ENCODE peak calls at places on chromosome 15, in nine cellular contexts. One of them, this sample, is unnamed.

GRCh38 chr15:84658080-84658787 is at the start of gene NMB:
- DNase-seq in choroid plexus epithelial cell: peak
- DNase-seq in cardiac fibroblast: peak
- DNase-seq in fibroblast of pulmonary artery: peak
- DNase-seq in heart left ventricle: peak
- DNase-seq in brain microvascular endothelial cell: peak
- DNase-seq in IMR-90: peak
- DNase-seq in fibroblast of the aortic adventitia: peak
- DNase-seq in kidney epithelial cell: no peak
- DNase-seq in this sample: peak

GRCh38 chr15:66234798-66235197 is 18.8 kb downstream of the MEGF11 start:
- DNase-seq in choroid plexus epithelial cell: no peak
- DNase-seq in cardiac fibroblast: no peak
- DNase-seq in fibroblast of pulmonary artery: no peak
- DNase-seq in heart left ventricle: no peak
- DNase-seq in brain microvascular endothelial cell: no peak
- DNase-seq in IMR-90: no peak
- DNase-seq in fibroblast of the aortic adventitia: no peak
- DNase-seq in kidney epithelial cell: no peak
- DNase-seq in this sample: no peak

GRCh38 chr15:31606942-31607497 is 280.4 kb downstream of the KLF13 start:
- DNase-seq in choroid plexus epithelial cell: no peak
- DNase-seq in cardiac fibroblast: no peak
- DNase-seq in fibroblast of pulmonary artery: no peak
- DNase-seq in heart left ventricle: no peak
- DNase-seq in brain microvascular endothelial cell: no peak
- DNase-seq in IMR-90: peak
- DNase-seq in fibroblast of the aortic adventitia: peak
- DNase-seq in kidney epithelial cell: no peak
- DNase-seq in this sample: peak

GRCh38 chr15:35605790-35606189 is 59.8 kb upstream of the DPH6 start:
- DNase-seq in choroid plexus epithelial cell: no peak
- DNase-seq in cardiac fibroblast: no peak
- DNase-seq in fibroblast of pulmonary artery: no peak
- DNase-seq in heart left ventricle: no peak
- DNase-seq in brain microvascular endothelial cell: no peak
- DNase-seq in IMR-90: no peak
- DNase-seq in fibroblast of the aortic adventitia: no peak
- DNase-seq in kidney epithelial cell: no peak
- DNase-seq in this sample: no peak

GRCh38 chr15:74906193-74906449 is 530 bp downstream of the FAM219B start:
- DNase-seq in choroid plexus epithelial cell: no peak
- DNase-seq in cardiac fibroblast: peak
- DNase-seq in fibroblast of pulmonary artery: peak
- DNase-seq in heart left ventricle: no peak
- DNase-seq in brain microvascular endothelial cell: peak
- DNase-seq in IMR-90: no peak
- DNase-seq in fibroblast of the aortic adventitia: peak
- DNase-seq in kidney epithelial cell: no peak
- DNase-seq in this sample: no peak

GRCh38 chr15:57526615-57527014 is 65.1 kb upstream of the MYZAP start:
- DNase-seq in choroid plexus epithelial cell: no peak
- DNase-seq in cardiac fibroblast: no peak
- DNase-seq in fibroblast of pulmonary artery: no peak
- DNase-seq in heart left ventricle: no peak
- DNase-seq in brain microvascular endothelial cell: no peak
- DNase-seq in IMR-90: no peak
- DNase-seq in fibroblast of the aortic adventitia: no peak
- DNase-seq in kidney epithelial cell: no peak
- DNase-seq in this sample: no peak

GRCh38 chr15:76983588-76984379 is 11.1 kb upstream of the PSTPIP1 start:
- DNase-seq in choroid plexus epithelial cell: peak
- DNase-seq in cardiac fibroblast: no peak
- DNase-seq in fibroblast of pulmonary artery: no peak
- DNase-seq in heart left ventricle: no peak
- DNase-seq in brain microvascular endothelial cell: no peak
- DNase-seq in IMR-90: no peak
- DNase-seq in fibroblast of the aortic adventitia: no peak
- DNase-seq in kidney epithelial cell: no peak
- DNase-seq in this sample: no peak

GRCh38 chr15:86973284-86973844 is 893.7 kb downstream of the AGBL1 start:
- DNase-seq in choroid plexus epithelial cell: no peak
- DNase-seq in cardiac fibroblast: no peak
- DNase-seq in fibroblast of pulmonary artery: no peak
- DNase-seq in heart left ventricle: no peak
- DNase-seq in brain microvascular endothelial cell: no peak
- DNase-seq in IMR-90: no peak
- DNase-seq in fibroblast of the aortic adventitia: no peak
- DNase-seq in kidney epithelial cell: no peak
- DNase-seq in this sample: no peak

GRCh38 chr15:81887913-81888312 is 157.9 kb downstream of the MEX3B start:
- DNase-seq in choroid plexus epithelial cell: peak
- DNase-seq in cardiac fibroblast: peak
- DNase-seq in fibroblast of pulmonary artery: peak
- DNase-seq in heart left ventricle: no peak
- DNase-seq in brain microvascular endothelial cell: peak
- DNase-seq in IMR-90: peak
- DNase-seq in fibroblast of the aortic adventitia: peak
- DNase-seq in kidney epithelial cell: no peak
- DNase-seq in this sample: peak

GRCh38 chr15:81890496-81890895 is 155.3 kb downstream of the MEX3B start:
- DNase-seq in choroid plexus epithelial cell: no peak
- DNase-seq in cardiac fibroblast: no peak
- DNase-seq in fibroblast of pulmonary artery: no peak
- DNase-seq in heart left ventricle: no peak
- DNase-seq in brain microvascular endothelial cell: no peak
- DNase-seq in IMR-90: no peak
- DNase-seq in fibroblast of the aortic adventitia: no peak
- DNase-seq in kidney epithelial cell: no peak
- DNase-seq in this sample: no peak

GRCh38 chr15:81886586-81886985 is 159.2 kb downstream of the MEX3B start:
- DNase-seq in choroid plexus epithelial cell: peak
- DNase-seq in cardiac fibroblast: peak
- DNase-seq in fibroblast of pulmonary artery: peak
- DNase-seq in heart left ventricle: no peak
- DNase-seq in brain microvascular endothelial cell: peak
- DNase-seq in IMR-90: peak
- DNase-seq in fibroblast of the aortic adventitia: no peak
- DNase-seq in kidney epithelial cell: no peak
- DNase-seq in this sample: no peak

GRCh38 chr15:81888748-81889479 is 156.9 kb downstream of the MEX3B start:
- DNase-seq in choroid plexus epithelial cell: peak
- DNase-seq in cardiac fibroblast: peak
- DNase-seq in fibroblast of pulmonary artery: peak
- DNase-seq in heart left ventricle: no peak
- DNase-seq in brain microvascular endothelial cell: peak
- DNase-seq in IMR-90: peak
- DNase-seq in fibroblast of the aortic adventitia: no peak
- DNase-seq in kidney epithelial cell: no peak
- DNase-seq in this sample: peak

DNA sequence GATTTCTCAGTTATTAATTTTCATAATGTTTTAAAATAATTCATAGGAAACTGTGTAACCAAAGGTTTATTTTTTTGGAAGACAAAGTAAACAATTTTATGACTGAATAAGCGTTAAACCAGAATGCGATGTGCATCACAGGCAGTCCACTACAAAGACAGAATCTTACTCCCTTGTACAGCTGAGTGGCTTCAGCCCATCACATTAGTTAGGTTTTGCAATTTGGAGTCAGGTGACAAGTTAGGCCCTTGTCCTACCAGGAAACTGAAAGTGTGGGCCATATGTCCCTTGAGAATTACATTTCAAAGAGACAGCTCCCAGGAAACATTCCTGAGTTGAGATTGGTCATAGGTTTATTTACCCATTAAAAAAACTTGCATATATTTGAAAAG is 156.3 kb downstream of the MEX3B start:
- DNase-seq in choroid plexus epithelial cell: no peak
- DNase-seq in cardiac fibroblast: peak
- DNase-seq in fibroblast of pulmonary artery: no peak
- DNase-seq in heart left ventricle: no peak
- DNase-seq in brain microvascular endothelial cell: no peak
- DNase-seq in IMR-90: peak
- DNase-seq in fibroblast of the aortic adventitia: no peak
- DNase-seq in kidney epithelial cell: no peak
- DNase-seq in this sample: no peak
- TF ChIP-seq CTCF in choroid plexus epithelial cell: no peak
- TF ChIP-seq CTCF in cardiac fibroblast: no peak
- TF ChIP-seq CTCF in fibroblast of pulmonary artery: no peak
- TF ChIP-seq CTCF in heart left ventricle: no peak
- TF ChIP-seq CTCF in brain microvascular endothelial cell: no peak
- TF ChIP-seq CTCF in IMR-90: no peak
- TF ChIP-seq CTCF in fibroblast of the aortic adventitia: no peak
- TF ChIP-seq CTCF in kidney epithelial cell: no peak
- TF ChIP-seq CTCF in this sample: no peak

DNA sequence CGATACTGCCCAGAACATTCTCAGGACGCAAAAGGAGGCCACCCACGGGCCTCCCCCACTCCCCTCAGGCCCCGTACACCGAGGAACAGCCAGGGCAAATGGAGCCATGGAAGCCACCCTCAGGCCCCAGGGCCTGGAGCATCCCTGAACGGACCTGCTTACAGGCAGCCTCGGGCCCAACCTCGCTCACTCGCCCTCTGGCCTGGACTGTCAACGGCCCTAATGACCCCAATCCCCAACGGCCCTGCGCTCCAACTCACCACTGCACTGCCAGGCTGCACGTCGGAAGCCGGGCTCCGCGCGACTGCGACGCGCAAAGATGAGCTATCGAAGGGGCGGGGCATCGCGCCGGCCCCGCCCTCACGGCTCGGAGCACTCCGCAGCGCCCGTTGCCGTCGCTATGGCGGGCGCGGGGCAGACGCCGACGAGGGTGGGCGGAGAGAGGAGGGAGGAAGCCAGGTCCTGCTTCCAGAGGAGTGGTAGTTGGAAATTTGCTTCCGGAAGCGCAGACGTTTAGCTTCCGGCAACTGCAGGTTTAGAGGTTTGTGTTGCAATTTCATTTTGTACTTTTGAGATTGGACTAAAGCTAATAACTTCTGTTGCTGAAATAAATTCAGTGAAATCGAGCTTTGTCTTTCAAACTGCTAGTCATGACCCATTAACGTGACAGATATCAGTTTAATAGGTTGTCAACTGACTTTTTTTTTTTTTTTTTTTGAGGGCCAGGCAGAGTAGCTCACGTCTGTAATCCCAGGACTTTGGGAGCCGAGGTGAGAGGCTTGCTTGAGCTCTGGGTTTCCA is at the start of gene SKIC8:
- DNase-seq in choroid plexus epithelial cell: peak
- DNase-seq in cardiac fibroblast: peak
- DNase-seq in fibroblast of pulmonary artery: peak
- DNase-seq in heart left ventricle: peak
- DNase-seq in brain microvascular endothelial cell: peak
- DNase-seq in IMR-90: peak
- DNase-seq in fibroblast of the aortic adventitia: peak
- DNase-seq in kidney epithelial cell: peak
- DNase-seq in this sample: peak
- TF ChIP-seq CTCF in choroid plexus epithelial cell: no peak
- TF ChIP-seq CTCF in cardiac fibroblast: no peak
- TF ChIP-seq CTCF in fibroblast of pulmonary artery: no peak
- TF ChIP-seq CTCF in heart left ventricle: no peak
- TF ChIP-seq CTCF in brain microvascular endothelial cell: no peak
- TF ChIP-seq CTCF in IMR-90: no peak
- TF ChIP-seq CTCF in fibroblast of the aortic adventitia: no peak
- TF ChIP-seq CTCF in kidney epithelial cell: no peak
- TF ChIP-seq CTCF in this sample: no peak

GRCh38 chr15:98914626-98915025 is 93.0 kb downstream of the PGPEP1L start:
- DNase-seq in choroid plexus epithelial cell: peak
- DNase-seq in cardiac fibroblast: peak
- DNase-seq in fibroblast of pulmonary artery: peak
- DNase-seq in heart left ventricle: no peak
- DNase-seq in brain microvascular endothelial cell: peak
- DNase-seq in IMR-90: peak
- DNase-seq in fibroblast of the aortic adventitia: peak
- DNase-seq in kidney epithelial cell: no peak
- DNase-seq in this sample: peak

GRCh38 chr15:98920091-98920880 is 87.3 kb downstream of the PGPEP1L start:
- DNase-seq in choroid plexus epithelial cell: no peak
- DNase-seq in cardiac fibroblast: no peak
- DNase-seq in fibroblast of pulmonary artery: no peak
- DNase-seq in heart left ventricle: no peak
- DNase-seq in brain microvascular endothelial cell: no peak
- DNase-seq in IMR-90: no peak
- DNase-seq in fibroblast of the aortic adventitia: no peak
- DNase-seq in kidney epithelial cell: no peak
- DNase-seq in this sample: no peak

GRCh38 chr15:98917417-98917816 is 90.2 kb downstream of the PGPEP1L start:
- DNase-seq in choroid plexus epithelial cell: no peak
- DNase-seq in cardiac fibroblast: no peak
- DNase-seq in fibroblast of pulmonary artery: no peak
- DNase-seq in heart left ventricle: no peak
- DNase-seq in brain microvascular endothelial cell: no peak
- DNase-seq in IMR-90: no peak
- DNase-seq in fibroblast of the aortic adventitia: no peak
- DNase-seq in kidney epithelial cell: no peak
- DNase-seq in this sample: no peak

DNA sequence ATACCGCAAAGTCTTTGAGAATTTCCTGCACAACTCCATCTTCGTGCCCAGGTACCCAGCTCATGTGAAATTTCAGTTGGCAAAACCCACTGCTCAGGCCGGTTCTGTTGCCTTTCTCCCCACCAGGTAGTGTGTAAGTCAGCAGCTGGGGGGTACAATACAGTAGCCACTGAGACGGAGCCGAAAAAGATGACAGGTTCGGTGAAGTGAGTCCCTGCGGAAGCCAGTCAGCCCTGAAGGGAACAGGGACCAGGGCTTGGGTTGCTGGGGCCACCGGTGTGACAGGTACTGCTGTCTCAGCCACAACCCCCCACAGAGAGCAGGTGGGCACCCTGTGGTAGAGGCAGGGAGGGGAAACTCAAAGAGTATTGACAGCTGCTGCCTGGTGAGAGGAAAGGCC is 90.8 kb downstream of the PGPEP1L start:
- DNase-seq in choroid plexus epithelial cell: no peak
- DNase-seq in cardiac fibroblast: no peak
- DNase-seq in fibroblast of pulmonary artery: no peak
- DNase-seq in heart left ventricle: no peak
- DNase-seq in brain microvascular endothelial cell: no peak
- DNase-seq in IMR-90: no peak
- DNase-seq in fibroblast of the aortic adventitia: no peak
- DNase-seq in kidney epithelial cell: no peak
- DNase-seq in this sample: no peak
- TF ChIP-seq CTCF in choroid plexus epithelial cell: no peak
- TF ChIP-seq CTCF in cardiac fibroblast: no peak
- TF ChIP-seq CTCF in fibroblast of pulmonary artery: no peak
- TF ChIP-seq CTCF in heart left ventricle: no peak
- TF ChIP-seq CTCF in brain microvascular endothelial cell: no peak
- TF ChIP-seq CTCF in IMR-90: no peak
- TF ChIP-seq CTCF in fibroblast of the aortic adventitia: no peak
- TF ChIP-seq CTCF in kidney epithelial cell: no peak
- TF ChIP-seq CTCF in this sample: no peak

DNA sequence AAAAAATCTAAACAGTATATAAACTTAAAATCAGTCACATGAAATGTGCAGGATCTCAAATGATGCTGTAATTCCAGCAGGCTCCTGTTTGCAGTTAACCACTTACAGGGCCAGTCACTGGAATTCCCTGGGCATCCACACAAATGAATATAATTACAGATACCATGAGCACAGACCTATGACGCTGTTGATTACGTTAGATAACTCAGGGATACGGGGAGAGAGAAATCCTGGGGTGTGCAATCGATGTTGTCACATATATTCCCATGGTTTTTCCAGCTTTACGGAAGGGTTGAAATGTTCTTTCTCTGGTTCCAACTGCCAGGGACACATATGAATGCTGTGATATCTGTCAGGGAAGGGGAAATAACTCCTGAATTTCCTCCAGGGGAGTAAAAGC is 100.8 kb downstream of the RORA start:
- DNase-seq in choroid plexus epithelial cell: no peak
- DNase-seq in cardiac fibroblast: no peak
- DNase-seq in fibroblast of pulmonary artery: no peak
- DNase-seq in heart left ventricle: no peak
- DNase-seq in brain microvascular endothelial cell: no peak
- DNase-seq in IMR-90: no peak
- DNase-seq in fibroblast of the aortic adventitia: no peak
- DNase-seq in kidney epithelial cell: no peak
- DNase-seq in this sample: no peak
- TF ChIP-seq CTCF in choroid plexus epithelial cell: no peak
- TF ChIP-seq CTCF in cardiac fibroblast: no peak
- TF ChIP-seq CTCF in fibroblast of pulmonary artery: no peak
- TF ChIP-seq CTCF in heart left ventricle: no peak
- TF ChIP-seq CTCF in brain microvascular endothelial cell: no peak
- TF ChIP-seq CTCF in IMR-90: no peak
- TF ChIP-seq CTCF in fibroblast of the aortic adventitia: no peak
- TF ChIP-seq CTCF in kidney epithelial cell: no peak
- TF ChIP-seq CTCF in this sample: no peak